ENCODE peak calls at places on chromosomes 5 and 9, in nine cellular contexts. I, K, N, D, R, P, J, E and G are unnamed samples.

GRCh38 chr9:120182011-120182410 is 398.0 kb downstream of the CDK5RAP2 start:
- DNase-seq in I (no peak), K (no peak), N (no peak), D (no peak), R (no peak), P (no peak), J (no peak), E (no peak), G (no peak)

GRCh38 chr5:180742727-180743126 is 2.9 kb upstream of the OR2Y1 start:
- DNase-seq in I (no peak), K (no peak), N (no peak), D (no peak), R (no peak), P (no peak), J (no peak), E (no peak), G (no peak)

GRCh38 chr5:151719228-151719861 is 32.6 kb upstream of the SPARC start:
- DNase-seq in I (no peak), K (peak; percentile 50), N (no peak), D (peak; percentile 53), R (peak; percentile 17), P (no peak), J (no peak), E (peak; percentile 74), G (no peak)

GRCh38 chr9:106284300-106284699 is 578.7 kb upstream of the ZNF462 start:
- DNase-seq in I (no peak), K (no peak), N (no peak), D (no peak), R (peak; percentile 19), P (no peak), J (no peak), E (no peak), G (no peak)

GRCh38 chr5:132093310-132093709 is 19.7 kb downstream of the CSF2 start:
- DNase-seq in I (no peak), K (no peak), N (no peak), D (no peak), R (no peak), P (no peak), J (no peak), E (no peak), G (no peak)

GRCh38 chr5:115810776-115811175 is 5.7 kb downstream of the CDO1 start:
- DNase-seq in I (no peak), K (peak; percentile 60), N (no peak), D (no peak), R (no peak), P (peak; percentile 58), J (no peak), E (no peak), G (no peak)

GRCh38 chr5:1736889-1737711 is 62.5 kb downstream of the MRPL36 start:
- DNase-seq in I (no peak), K (no peak), N (peak; percentile 45), D (no peak), R (no peak), P (no peak), J (no peak), E (no peak), G (no peak)

GRCh38 chr5:89003563-89004036 is 120.6 kb upstream of the MEF2C start:
- DNase-seq in I (no peak), K (no peak), N (peak; percentile 59), D (no peak), R (no peak), P (no peak), J (no peak), E (no peak), G (no peak)

GRCh38 chr5:179140293-179140692 is 80.1 kb downstream of the ZNF354C start:
- DNase-seq in I (no peak), K (no peak), N (no peak), D (no peak), R (no peak), P (no peak), J (no peak), E (no peak), G (no peak)

GRCh38 chr9:135332979-135333748 is 146.4 kb upstream of the PPP1R26 start:
- DNase-seq in I (no peak), K (no peak), N (no peak), D (no peak), R (no peak), P (no peak), J (no peak), E (no peak), G (no peak)

GRCh38 chr5:135019314-135019713 is 14.7 kb downstream of the PITX1 start:
- DNase-seq in I (no peak), K (no peak), N (peak; percentile 33), D (no peak), R (no peak), P (no peak), J (no peak), E (no peak), G (no peak)

GRCh38 chr9:76401580-76402354 is 7.5 kb upstream of the RFK start:
- DNase-seq in I (no peak), K (peak; percentile 67), N (no peak), D (no peak), R (no peak), P (no peak), J (no peak), E (no peak), G (no peak)

GRCh38 chr9:111897831-111898144 is 1.2 kb downstream of the UGCG start:
- DNase-seq in I (no peak), K (no peak), N (no peak), D (peak; percentile 59), R (no peak), P (no peak), J (no peak), E (no peak), G (no peak)

GRCh38 chr9:99187311-99187710 is 34.4 kb downstream of the ALG2 start:
- DNase-seq in I (no peak), K (no peak), N (no peak), D (no peak), R (no peak), P (no peak), J (no peak), E (no peak), G (no peak)

GRCh38 chr9:94630833-94631232 is 8.5 kb downstream of the FBP1 start:
- DNase-seq in I (peak; percentile 36), K (no peak), N (no peak), D (no peak), R (no peak), P (no peak), J (peak; percentile 70), E (no peak), G (no peak)

GRCh38 chr5:19880430-19880829 is 107.6 kb downstream of the CDH18 start:
- DNase-seq in I (no peak), K (no peak), N (no peak), D (no peak), R (no peak), P (no peak), J (no peak), E (no peak), G (no peak)

GRCh38 chr5:54764691-54765090 is 220.7 kb downstream of the ESM1 start:
- DNase-seq in I (no peak), K (peak; percentile 16), N (no peak), D (no peak), R (no peak), P (peak; percentile 43), J (no peak), E (peak; percentile 32), G (no peak)

GRCh38 chr5:54769072-54769471 is 216.3 kb downstream of the ESM1 start:
- DNase-seq in I (no peak), K (no peak), N (no peak), D (no peak), R (no peak), P (no peak), J (no peak), E (no peak), G (no peak)

GRCh38 chr5:54765327-54765726 is 220.1 kb downstream of the ESM1 start:
- DNase-seq in I (no peak), K (no peak), N (no peak), D (no peak), R (no peak), P (no peak), J (no peak), E (no peak), G (no peak)

GRCh38 chr5:54764102-54764501 is 221.3 kb downstream of the ESM1 start:
- DNase-seq in I (no peak), K (no peak), N (no peak), D (no peak), R (no peak), P (no peak), J (no peak), E (no peak), G (no peak)

DNA sequence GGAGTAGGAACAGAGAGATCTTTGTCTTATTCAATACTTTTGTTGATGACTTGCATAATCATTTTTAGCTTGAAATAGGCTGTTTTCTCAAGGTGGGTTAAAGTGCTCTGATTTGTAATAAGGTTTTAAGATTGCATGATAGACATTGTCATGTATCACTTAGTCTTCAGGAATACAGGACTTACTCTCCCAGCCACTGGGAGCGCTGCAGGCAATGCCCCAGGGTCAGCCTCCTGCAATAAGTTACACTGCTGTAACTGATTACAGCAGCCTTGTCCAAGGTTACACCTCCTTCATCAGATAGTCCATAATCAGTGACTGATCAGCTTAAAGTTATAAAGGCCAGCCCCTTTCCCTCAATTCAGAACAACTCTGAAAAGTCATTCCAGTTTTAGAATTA is 218.6 kb downstream of the ESM1 start:
- DNase-seq in I (no peak), K (no peak), N (no peak), D (no peak), R (no peak), P (no peak), J (no peak), E (no peak), G (no peak)
- TF ChIP-seq CTCF in I (no peak), K (no peak), N (no peak), D (no peak), R (no peak), P (no peak), J (peak; percentile 15), E (no peak), G (no peak)

GRCh38 chr5:53114988-53115387 is 5.4 kb upstream of the MOCS2 start:
- DNase-seq in I (no peak), K (peak; percentile 54), N (no peak), D (no peak), R (no peak), P (peak; percentile 20), J (no peak), E (peak; percentile 57), G (no peak)
- TF ChIP-seq CTCF in I (peak; percentile 28), K (peak; percentile 40), N (no peak), D (no peak), R (peak; percentile 55), P (peak; percentile 22), J (peak; percentile 29), E (peak; percentile 47), G (peak; percentile 49)

GRCh38 chr5:77129386-77129785 is 42.3 kb upstream of the ZBED3 start:
- DNase-seq in I (peak; percentile 38), K (peak; percentile 13), N (no peak), D (peak; percentile 44), R (peak; percentile 16), P (no peak), J (peak; percentile 32), E (peak; percentile 33), G (no peak)
- TF ChIP-seq CTCF in I (peak; percentile 37), K (peak; percentile 40), N (no peak), D (peak; percentile 45), R (peak; percentile 62), P (peak; percentile 66), J (peak; percentile 25), E (peak; percentile 42), G (peak; percentile 68)

DNA sequence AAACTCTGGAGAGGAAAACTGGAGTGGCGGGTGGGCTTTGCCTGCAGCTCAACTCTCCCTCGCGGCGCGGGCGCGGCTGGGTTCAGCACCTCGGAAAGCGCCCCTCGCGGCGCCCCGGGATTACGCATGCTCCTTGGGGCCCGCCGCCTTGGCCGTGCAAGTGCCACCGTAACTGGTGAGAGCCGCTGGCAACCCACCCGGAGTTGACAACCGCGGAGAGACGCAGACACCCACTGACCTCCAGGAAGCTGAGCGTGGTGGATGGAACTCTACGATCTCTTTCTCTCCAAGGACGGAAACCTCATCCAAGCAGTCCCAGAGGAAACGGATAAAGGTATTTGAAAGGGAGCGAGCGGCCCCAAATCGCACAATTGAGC is 194 bp upstream of the RXFP3 start:
- DNase-seq in I (peak; percentile 86), K (peak; percentile 54), N (peak; percentile 83), D (peak; percentile 33), R (peak; percentile 86), P (peak; percentile 47), J (peak; percentile 14), E (peak; percentile 66), G (no peak)
- TF ChIP-seq CTCF in I (no peak), K (no peak), N (no peak), D (no peak), R (peak; percentile 53), P (no peak), J (no peak), E (peak; percentile 1), G (no peak)